ENCODE peak calls at places on chromosomes 13 and 19, in ten cellular contexts. N, F, P, Y, C, L, V, H, D and E are unnamed samples.

GRCh38 chr13:44759222-44759721 is 183.1 kb upstream of the TSC22D1 start:
- DNase-seq in N (no peak), C (peak), V (no peak), D (peak), L (no peak), H (no peak), Y (no peak), P (no peak), F (no peak), E (no peak)

GRCh38 chr13:48346583-48346982 is 43.0 kb downstream of the RB1 start:
- DNase-seq in L (no peak), N (no peak), C (no peak), F (no peak), P (no peak), Y (no peak), V (no peak), H (no peak), D (no peak), E (no peak)

GRCh38 chr19:35346193-35347052 is 1.3 kb upstream of the FFAR1 start:
- DNase-seq in V (no peak), D (no peak), P (no peak), F (no peak), N (no peak), L (peak), C (no peak), H (no peak), Y (no peak), E (no peak)

GRCh38 chr13:22561581-22561980 is 619.2 kb upstream of the SGCG start:
- DNase-seq in N (no peak), L (no peak), V (peak), Y (no peak), H (no peak), C (no peak), P (no peak), D (no peak), F (no peak), E (no peak)

GRCh38 chr13:33366469-33367062 is 81.0 kb upstream of the STARD13 start:
- DNase-seq in L (no peak), H (no peak), V (no peak), F (no peak), P (no peak), N (no peak), D (no peak), Y (no peak), C (no peak), E (no peak)

GRCh38 chr19:719636-720377 is 11.1 kb downstream of the PALM start:
- DNase-seq in L (no peak), N (no peak), Y (no peak), F (no peak), V (peak), D (peak), C (no peak), P (no peak), H (no peak), E (no peak)

GRCh38 chr13:46181799-46182490 is at the start of gene LCP1:
- DNase-seq in C (no peak), V (no peak), F (no peak), Y (no peak), P (no peak), D (no peak), H (no peak), L (peak), N (no peak), E (no peak)

GRCh38 chr13:44749906-44750305 is 173.8 kb upstream of the TSC22D1 start:
- DNase-seq in P (no peak), N (no peak), C (no peak), L (no peak), H (no peak), V (no peak), D (no peak), Y (no peak), F (no peak), E (no peak)

GRCh38 chr19:7887408-7888144 is 734 bp upstream of the LRRC8E start:
- DNase-seq in C (no peak), P (no peak), H (no peak), Y (no peak), D (no peak), V (no peak), N (no peak), L (no peak), F (no peak), E (no peak)

GRCh38 chr13:24459234-24459633 is 53.3 kb downstream of the PARP4 start:
- DNase-seq in N (no peak), H (no peak), D (no peak), F (peak), C (no peak), Y (peak), V (no peak), P (peak), L (no peak), E (no peak)

GRCh38 chr19:16045893-16046292 is 30.4 kb upstream of the TPM4 start:
- DNase-seq in V (no peak), L (no peak), F (no peak), N (no peak), P (no peak), C (no peak), D (no peak), Y (no peak), H (no peak), E (no peak)

GRCh38 chr19:12792853-12793289 is 1.6 kb downstream of the JUNB start:
- DNase-seq in H (no peak), N (no peak), V (no peak), C (no peak), F (no peak), D (no peak), P (no peak), Y (no peak), L (no peak), E (no peak)

GRCh38 chr13:45219938-45220375 is 19.1 kb upstream of the KCTD4 start:
- DNase-seq in L (no peak), Y (no peak), P (peak), H (no peak), V (no peak), N (peak), C (peak), D (no peak), F (no peak), E (peak)

GRCh38 chr13:113567681-113568080 is 16.9 kb upstream of the TFDP1 start:
- DNase-seq in Y (no peak), D (no peak), H (no peak), L (peak), N (no peak), P (no peak), V (no peak), F (no peak), C (no peak), E (no peak)

GRCh38 chr19:17647071-17648020 is 40.8 kb downstream of the UNC13A start:
- DNase-seq in V (peak), L (no peak), F (no peak), C (no peak), P (no peak), H (peak), N (no peak), D (no peak), Y (no peak), E (peak)

GRCh38 chr19:58330458-58330857 is 3.7 kb downstream of the ZSCAN22 start:
- DNase-seq in F (peak), L (no peak), P (peak), H (no peak), D (no peak), Y (peak), V (no peak), N (peak), C (peak), E (no peak)

GRCh38 chr19:58406818-58407657 is 1.4 kb upstream of the ZNF584 start:
- DNase-seq in H (no peak), C (no peak), F (no peak), V (no peak), N (no peak), P (peak), D (no peak), Y (no peak), L (no peak), E (no peak)

GRCh38 chr13:39051157-39051556 is 12.9 kb downstream of the NHLRC3 start:
- DNase-seq in Y (peak), L (no peak), N (peak), H (no peak), V (peak), F (peak), P (peak), C (no peak), D (peak), E (peak)

GRCh38 chr13:95388420-95389079 is 87.3 kb upstream of the ABCC4 start:
- DNase-seq in L (no peak), F (no peak), Y (no peak), C (no peak), V (no peak), D (no peak), N (no peak), P (no peak), H (no peak), E (no peak)

GRCh38 chr13:75415720-75416119 is 66.2 kb downstream of the TBC1D4 start:
- DNase-seq in D (no peak), C (no peak), P (peak), Y (peak), V (no peak), N (peak), F (peak), L (no peak), H (no peak), E (no peak)

GRCh38 chr13:109790071-109790470 is 3.7 kb upstream of the IRS2 start:
- DNase-seq in Y (no peak), P (peak), V (no peak), N (no peak), F (no peak), L (no peak), C (no peak), D (no peak), H (no peak), E (no peak)

GRCh38 chr19:38975214-38975860 is at the start of gene FBXO17:
- DNase-seq in V (peak), L (no peak), C (no peak), D (peak), Y (peak), P (peak), N (peak), F (no peak), H (peak), E (peak)

GRCh38 chr19:58385313-58386165 is 1.5 kb upstream of the RPS5 start:
- DNase-seq in N (no peak), L (no peak), F (no peak), V (no peak), H (no peak), C (no peak), Y (no peak), D (no peak), P (no peak), E (no peak)

GRCh38 chr13:112058941-112059340 is 8.0 kb upstream of the SOX1 start:
- DNase-seq in D (no peak), F (no peak), C (no peak), Y (no peak), P (no peak), N (no peak), H (no peak), V (no peak), L (no peak), E (no peak)

GRCh38 chr19:14408641-14409120 is 10.5 kb downstream of the DDX39A start:
- DNase-seq in N (no peak), Y (no peak), F (no peak), H (no peak), P (peak), D (no peak), L (no peak), C (no peak), V (no peak), E (no peak)

GRCh38 chr19:23914402-23915286 is at the start of gene ZNF726:
- DNase-seq in F (peak), Y (peak), C (peak), L (peak), H (no peak), V (peak), D (peak), P (peak), N (peak), E (peak)

GRCh38 chr19:33512580-33513137 is 8.9 kb downstream of the PEPD start:
- DNase-seq in P (no peak), F (no peak), C (no peak), L (no peak), V (no peak), N (no peak), Y (no peak), H (no peak), D (no peak), E (no peak)

GRCh38 chr19:10747271-10747670 is 29.4 kb downstream of the DNM2 start:
- DNase-seq in L (peak), N (peak), C (no peak), Y (no peak), V (no peak), F (no peak), H (no peak), P (no peak), D (no peak), E (no peak)

GRCh38 chr13:99256709-99257108 is 1.5 kb downstream of the GPR18 start:
- DNase-seq in L (no peak), C (no peak), D (no peak), H (no peak), V (no peak), F (no peak), P (peak), N (no peak), Y (peak), E (no peak)

GRCh38 chr13:101795460-101795859 is 343.0 kb downstream of the ITGBL1 start:
- DNase-seq in Y (no peak), L (no peak), H (no peak), N (no peak), C (no peak), V (no peak), P (no peak), D (no peak), F (no peak), E (no peak)

GRCh38 chr13:51920267-51920666 is 58.5 kb downstream of the CCDC70 start:
- DNase-seq in P (no peak), C (no peak), F (no peak), L (no peak), V (no peak), N (no peak), D (no peak), Y (no peak), H (no peak), E (no peak)

GRCh38 chr19:44696939-44697669 is 1.8 kb upstream of the CEACAM16 start:
- DNase-seq in P (no peak), H (no peak), D (no peak), N (no peak), C (no peak), Y (no peak), F (no peak), V (no peak), L (no peak), E (no peak)

GRCh38 chr19:41911889-41912731 is 16.1 kb downstream of the ERFL start:
- DNase-seq in H (no peak), P (no peak), V (no peak), F (no peak), Y (no peak), L (no peak), N (no peak), D (no peak), C (no peak), E (no peak)

GRCh38 chr13:25882732-25883357 is 169.0 kb downstream of the SHISA2 start:
- DNase-seq in F (no peak), C (no peak), H (no peak), N (no peak), L (no peak), V (peak), P (no peak), Y (no peak), D (peak), E (no peak)

GRCh38 chr19:3323704-3324103 is 42.7 kb upstream of the NFIC start:
- DNase-seq in Y (no peak), C (no peak), V (no peak), D (no peak), P (no peak), F (no peak), H (no peak), N (no peak), L (no peak), E (no peak)

GRCh38 chr13:106104281-106104901 is 431.1 kb downstream of the EFNB2 start:
- DNase-seq in Y (peak), P (peak), H (no peak), C (peak), L (no peak), V (no peak), N (peak), F (peak), D (no peak), E (no peak)

GRCh38 chr13:109647046-109647445 is 139.3 kb downstream of the IRS2 start:
- DNase-seq in F (no peak), Y (peak), L (no peak), C (peak), H (no peak), D (no peak), V (no peak), N (peak), P (no peak), E (no peak)